ENCODE peak calls at places on chromosomes 4 and X, in nine cellular contexts. W is left ventricle myocardium inferior; R is T-helper 2 cell treated with Interferon-gamma antibody and Interleukin-4, amounts not matched to agents 5 μg/mL and 100 μg/mL, for 36 hours; K is M059J; V is IMR-90; T is HEK293T; U is kidney epithelial cell; Z is smooth muscle cell of the brain vasculature; Q is AG10803. I is an unnamed sample.

GRCh38 chr4:3389879-3390840 is 51.6 kb upstream of the HGFAC start:
- DNase-seq in W (peak; percentile 16), R (no peak), K (no peak), V (no peak), T (no peak), U (no peak), Z (no peak), Q (no peak), I (no peak)

GRCh38 chrX:13891367-13892146 is 74.7 kb upstream of the GPM6B start:
- DNase-seq in W (no peak), R (no peak), K (no peak), V (no peak), T (no peak), U (no peak), Z (no peak), Q (no peak), I (no peak)

GRCh38 chrX:26597981-26598380 is 382.0 kb downstream of the MAGEB5 start:
- DNase-seq in W (no peak), R (no peak), K (no peak), V (peak; percentile 22), T (no peak), U (no peak), Z (no peak), Q (no peak), I (no peak)

GRCh38 chr4:1356181-1356998 is 9.4 kb downstream of the UVSSA start:
- DNase-seq in W (peak; percentile 64), R (peak; percentile 15), K (peak; percentile 24), V (peak; percentile 32), T (peak; percentile 66), U (no peak), Z (no peak), Q (peak; percentile 55), I (peak; percentile 48)

GRCh38 chrX:143621276-143621675 is 14.6 kb downstream of the SLITRK4 start:
- DNase-seq in W (no peak), R (no peak), K (no peak), V (no peak), T (no peak), U (no peak), Z (no peak), Q (no peak), I (no peak)

GRCh38 chr4:187618701-187619278 is 376.8 kb upstream of the ZFP42 start:
- DNase-seq in W (no peak), R (no peak), K (peak; percentile 38), V (peak; percentile 86), T (no peak), U (no peak), Z (no peak), Q (peak; percentile 36), I (no peak)

GRCh38 chr4:111943796-111944203 is 201.5 kb upstream of the FAM241A start:
- DNase-seq in W (no peak), R (no peak), K (peak; percentile 56), V (no peak), T (peak; percentile 78), U (no peak), Z (no peak), Q (peak; percentile 54), I (peak; percentile 58)

GRCh38 chrX:17930850-17931249 is 69.8 kb upstream of the RAI2 start:
- DNase-seq in W (no peak), R (no peak), K (no peak), V (no peak), T (no peak), U (no peak), Z (no peak), Q (no peak), I (no peak)

GRCh38 chrX:79440336-79440735 is 73.2 kb upstream of the ITM2A start:
- DNase-seq in W (no peak), R (no peak), K (no peak), V (no peak), T (no peak), U (no peak), Z (no peak), Q (no peak), I (no peak)

GRCh38 chr4:41432889-41433288 is 105.1 kb upstream of the LIMCH1 start:
- DNase-seq in W (no peak), R (no peak), K (peak; percentile 84), V (peak; percentile 8), T (no peak), U (peak; percentile 80), Z (no peak), Q (peak; percentile 88), I (no peak)

GRCh38 chrX:77966361-77966760 is 3.1 kb downstream of the PGAM4 start:
- DNase-seq in W (no peak), R (no peak), K (no peak), V (no peak), T (no peak), U (no peak), Z (no peak), Q (no peak), I (no peak)

GRCh38 chr4:1900624-1901023 is 29.4 kb downstream of the NSD2 start:
- DNase-seq in W (no peak), R (no peak), K (no peak), V (no peak), T (no peak), U (no peak), Z (no peak), Q (no peak), I (no peak)

GRCh38 chr4:89152972-89153371 is 41.6 kb downstream of the TIGD2 start:
- DNase-seq in W (no peak), R (no peak), K (no peak), V (no peak), T (peak; percentile 49), U (no peak), Z (no peak), Q (no peak), I (no peak)

GRCh38 chr4:1508161-1509160 is 102.2 kb upstream of the NKX1-1 start:
- DNase-seq in W (no peak), R (no peak), K (no peak), V (no peak), T (no peak), U (no peak), Z (no peak), Q (no peak), I (no peak)

GRCh38 chr4:42515156-42515884 is 118.0 kb downstream of the SHISA3 start:
- DNase-seq in W (no peak), R (no peak), K (no peak), V (peak; percentile 1), T (no peak), U (no peak), Z (no peak), Q (peak; percentile 13), I (no peak)

GRCh38 chrX:109281478-109282275 is 200.2 kb downstream of the GUCY2F start:
- DNase-seq in W (no peak), R (no peak), K (no peak), V (no peak), T (no peak), U (no peak), Z (no peak), Q (no peak), I (peak; percentile 55)

GRCh38 chr4:24063771-24064170 is 173.9 kb upstream of the PPARGC1A start:
- DNase-seq in W (no peak), R (no peak), K (no peak), V (no peak), T (no peak), U (no peak), Z (no peak), Q (no peak), I (no peak)

GRCh38 chr4:61194601-61195000 is 5.5 kb upstream of the ADGRL3 start:
- DNase-seq in W (no peak), R (no peak), K (no peak), V (no peak), T (no peak), U (no peak), Z (no peak), Q (no peak), I (no peak)

GRCh38 chr4:7207791-7208231 is 15.5 kb downstream of the SORCS2 start:
- DNase-seq in W (no peak), R (no peak), K (no peak), V (no peak), T (no peak), U (no peak), Z (no peak), Q (peak; percentile 82), I (no peak)

GRCh38 chr4:169707958-169708643 is 49.6 kb downstream of the HPF1 start:
- DNase-seq in W (no peak), R (no peak), K (no peak), V (peak; percentile 31), T (no peak), U (no peak), Z (no peak), Q (peak; percentile 25), I (no peak)

GRCh38 chr4:24070117-24070516 is 180.3 kb upstream of the PPARGC1A start:
- DNase-seq in W (no peak), R (no peak), K (peak; percentile 89), V (peak; percentile 96), T (no peak), U (peak; percentile 73), Z (no peak), Q (peak; percentile 65), I (no peak)

GRCh38 chr4:138307319-138307718 is 65.2 kb upstream of the SLC7A11 start:
- DNase-seq in W (no peak), R (no peak), K (peak; percentile 3), V (no peak), T (no peak), U (no peak), Z (no peak), Q (no peak), I (no peak)

I was measured in Calu3.